ENCODE peak calls at places on chromosomes 2 and 18, in eight cellular contexts. H is activated T-cell treated with anti-CD3 and anti-CD28 coated beads, Interleukin-2, amount 50 U/mL, for 72 hours; U is pancreas; S is effector memory CD8-positive, alpha-beta T cell; R is activated CD4-positive, alpha-beta T cell treated with anti-CD3 and anti-CD28 coated beads for 36 hours; Y is activated naive CD8-positive, alpha-beta T cell treated with anti-CD3 and anti-CD28 coated beads, Interleukin-2, amount 50 U/mL, for 24 hours; F is stimulated activated effector memory CD8-positive, alpha-beta T cell treated with anti-CD3 and anti-CD28 coated beads, Interleukin-12 subunit alpha, Interleukin-12 subunit beta, amount 100 ng/mL, for 72 hours; L is omental fat pad. C is an unnamed sample.

GRCh38 chr2:105854972-105855371 is 110.3 kb downstream of the NCK2 start:
- ATAC-seq in H (no peak), U (no peak), S (no peak), R (no peak), Y (no peak), F (no peak), L (no peak), C (no peak)

GRCh38 chr2:165871025-165871424 is 77.0 kb upstream of the GALNT3 start:
- ATAC-seq in H (no peak), U (no peak), S (no peak), R (no peak), Y (no peak), F (no peak), L (no peak), C (no peak)

GRCh38 chr18:864872-865273 is 39.8 kb upstream of the ADCYAP1 start:
- ATAC-seq in H (peak), U (peak), S (peak), R (peak), Y (peak), F (peak), L (peak), C (peak)

GRCh38 chr2:174764281-174765063 is at the start of gene CHRNA1:
- ATAC-seq in H (no peak), U (peak), S (no peak), R (no peak), Y (no peak), F (no peak), L (no peak), C (no peak)

GRCh38 chr2:14626873-14627272 is 5.6 kb upstream of the LRATD1 start:
- ATAC-seq in H (no peak), U (no peak), S (no peak), R (no peak), Y (no peak), F (no peak), L (no peak), C (no peak)

GRCh38 chr2:201072201-201072530 is 365 bp downstream of the NDUFB3 start:
- ATAC-seq in H (no peak), U (peak), S (no peak), R (peak), Y (no peak), F (no peak), L (no peak), C (peak)

GRCh38 chr2:70957838-70958237 is 20.6 kb upstream of the ANKRD53 start:
- ATAC-seq in H (no peak), U (no peak), S (no peak), R (no peak), Y (no peak), F (no peak), L (no peak), C (no peak)

GRCh38 chr2:31012384-31012783 is 125.9 kb downstream of the GALNT14 start:
- ATAC-seq in H (no peak), U (no peak), S (no peak), R (no peak), Y (no peak), F (no peak), L (no peak), C (no peak)

GRCh38 chr2:111036042-111036441 is 84.7 kb upstream of the BCL2L11 start:
- ATAC-seq in H (no peak), U (no peak), S (no peak), R (no peak), Y (no peak), F (peak), L (no peak), C (no peak)

GRCh38 chr2:182530636-182531035 is 103.8 kb upstream of the PDE1A start:
- ATAC-seq in H (no peak), U (no peak), S (no peak), R (no peak), Y (no peak), F (no peak), L (no peak), C (no peak)

GRCh38 chr2:201781583-201782051 is 884 bp upstream of the ALS2 start:
- ATAC-seq in H (no peak), U (peak), S (no peak), R (peak), Y (peak), F (no peak), L (peak), C (no peak)

GRCh38 chr2:99166218-99166617 is 11.5 kb downstream of the LIPT1 start:
- ATAC-seq in H (no peak), U (no peak), S (no peak), R (no peak), Y (no peak), F (no peak), L (no peak), C (peak)

GRCh38 chr18:45110577-45111506 is 430.2 kb downstream of the SETBP1 start:
- ATAC-seq in H (no peak), U (peak), S (no peak), R (no peak), Y (no peak), F (no peak), L (peak), C (no peak)

GRCh38 chr18:71707400-71707799 is 836.7 kb downstream of the CBLN2 start:
- ATAC-seq in H (no peak), U (no peak), S (no peak), R (no peak), Y (no peak), F (no peak), L (no peak), C (peak)

GRCh38 chr2:215960825-215961224 is 52.5 kb downstream of the MREG start:
- ATAC-seq in H (no peak), U (no peak), S (no peak), R (no peak), Y (no peak), F (no peak), L (no peak), C (no peak)

GRCh38 chr2:105517814-105518705 is 119.2 kb upstream of the FHL2 start:
- ATAC-seq in H (no peak), U (peak), S (no peak), R (no peak), Y (no peak), F (peak), L (no peak), C (no peak)

GRCh38 chr2:30789670-30790210 is 17.5 kb downstream of the CAPN13 start:
- ATAC-seq in H (no peak), U (no peak), S (no peak), R (no peak), Y (no peak), F (no peak), L (no peak), C (no peak)

GRCh38 chr2:120497261-120497977 is 151.5 kb downstream of the INHBB start:
- ATAC-seq in H (no peak), U (no peak), S (no peak), R (no peak), Y (no peak), F (no peak), L (no peak), C (no peak)

GRCh38 chr2:19786408-19787058 is 115.2 kb downstream of the TTC32 start:
- ATAC-seq in H (peak), U (peak), S (no peak), R (peak), Y (no peak), F (no peak), L (peak), C (peak)

GRCh38 chr2:133521146-133521745 is 47.0 kb downstream of the NCKAP5 start:
- ATAC-seq in H (no peak), U (no peak), S (no peak), R (no peak), Y (no peak), F (no peak), L (no peak), C (no peak)

GRCh38 chr2:11596801-11597200 is 63.0 kb downstream of the GREB1 start:
- ATAC-seq in H (no peak), U (no peak), S (no peak), R (no peak), Y (no peak), F (peak), L (no peak), C (no peak)

GRCh38 chr18:10245517-10246175 is 208.8 kb upstream of the APCDD1 start:
- ATAC-seq in H (no peak), U (no peak), S (no peak), R (no peak), Y (no peak), F (no peak), L (no peak), C (no peak)

GRCh38 chr2:95391641-95392310 is 10.7 kb upstream of the FAHD2A start:
- ATAC-seq in H (no peak), U (peak), S (no peak), R (no peak), Y (no peak), F (no peak), L (no peak), C (no peak)

GRCh38 chr18:24799720-24800119 is 339.3 kb downstream of the HRH4 start:
- ATAC-seq in H (no peak), U (peak), S (no peak), R (no peak), Y (no peak), F (no peak), L (no peak), C (no peak)

GRCh38 chr2:241703128-241703604 is 1.3 kb downstream of the ING5 start:
- ATAC-seq in H (no peak), U (peak), S (no peak), R (no peak), Y (no peak), F (no peak), L (no peak), C (no peak)

GRCh38 chr2:111667542-111668273 is 216.3 kb downstream of the ANAPC1 start:
- ATAC-seq in H (no peak), U (peak), S (no peak), R (peak), Y (no peak), F (no peak), L (peak), C (no peak)

GRCh38 chr2:157404363-157404762 is 39.5 kb downstream of the CYTIP start:
- ATAC-seq in H (peak), U (no peak), S (peak), R (peak), Y (peak), F (peak), L (no peak), C (peak)

GRCh38 chr2:120932881-120933280 is 197.2 kb downstream of the GLI2 start:
- ATAC-seq in H (no peak), U (no peak), S (no peak), R (no peak), Y (no peak), F (no peak), L (no peak), C (no peak)

GRCh38 chr18:13608791-13609552 is 117.4 kb downstream of the FAM210A start:
- ATAC-seq in H (peak), U (no peak), S (peak), R (peak), Y (peak), F (peak), L (no peak), C (peak)

GRCh38 chr2:64608867-64609228 is 44.9 kb downstream of the SERTAD2 start:
- ATAC-seq in H (peak), U (peak), S (no peak), R (no peak), Y (no peak), F (no peak), L (peak), C (no peak)

GRCh38 chr2:179677148-179677688 is 184.2 kb downstream of the ZNF385B start:
- ATAC-seq in H (no peak), U (no peak), S (no peak), R (no peak), Y (no peak), F (no peak), L (no peak), C (no peak)

GRCh38 chr2:44178950-44179349 is 10.3 kb downstream of the PPM1B start:
- ATAC-seq in H (no peak), U (no peak), S (no peak), R (no peak), Y (no peak), F (no peak), L (no peak), C (no peak)